ENCODE peak calls at places on chromosomes 2 and 18, in five cellular contexts. Z, W, E, N and D are unnamed samples.

GRCh38 chr2:179861027-179861776 is at the start of gene ZNF385B:
- DNase-seq in Z (peak), N (no peak), W (no peak), E (no peak), D (peak)

GRCh38 chr18:27313678-27314077 is 128.6 kb upstream of the CHST9 start:
- DNase-seq in Z (no peak), W (no peak), N (no peak), E (no peak), D (no peak)

GRCh38 chr2:202172439-202173191 is 65.8 kb downstream of the SUMO1 start:
- DNase-seq in W (no peak), Z (no peak), E (no peak), N (peak), D (no peak)

GRCh38 chr2:158337018-158337417 is 119.5 kb downstream of the CCDC148 start:
- DNase-seq in Z (no peak), E (no peak), W (no peak), N (no peak), D (no peak)

GRCh38 chr2:64606495-64607363 is 47.0 kb downstream of the SERTAD2 start:
- DNase-seq in Z (peak), E (peak), N (peak), W (peak), D (no peak)

GRCh38 chr2:64114063-64114911 is 29.9 kb downstream of the PELI1 start:
- DNase-seq in W (no peak), E (no peak), Z (peak), N (no peak), D (peak)

GRCh38 chr2:33597026-33597425 is 2.1 kb downstream of the FAM98A start:
- DNase-seq in Z (no peak), E (no peak), N (no peak), W (no peak), D (no peak)

GRCh38 chr2:221346411-221346810 is 225.7 kb downstream of the EPHA4 start:
- DNase-seq in N (no peak), E (no peak), Z (no peak), W (no peak), D (no peak)

GRCh38 chr18:58026395-58026794 is 17.6 kb upstream of the NEDD4L start:
- DNase-seq in W (no peak), E (no peak), Z (no peak), N (no peak), D (no peak)

GRCh38 chr2:234366891-234367290 is 130.0 kb downstream of the ARL4C start:
- DNase-seq in N (no peak), Z (peak), E (no peak), W (no peak), D (no peak)

GRCh38 chr18:6096747-6097146 is 201.4 kb upstream of the TMEM200C start:
- DNase-seq in Z (no peak), W (no peak), N (no peak), E (no peak), D (no peak)

GRCh38 chr2:239959059-239959971 is 65.8 kb downstream of the NDUFA10 start:
- DNase-seq in W (no peak), Z (peak), E (no peak), N (no peak), D (no peak)

GRCh38 chr2:18703555-18703954 is 114.2 kb upstream of the NT5C1B start:
- DNase-seq in E (no peak), Z (peak), N (no peak), W (no peak), D (no peak)

GRCh38 chr2:33223851-33224250 is 252.6 kb upstream of the RASGRP3 start:
- DNase-seq in N (no peak), W (no peak), E (no peak), Z (peak), D (no peak)

GRCh38 chr2:69628325-69629038 is 15.1 kb downstream of the AAK1 start:
- DNase-seq in W (no peak), Z (no peak), E (no peak), N (no peak), D (no peak)

GRCh38 chr18:2905802-2906521 is 59.2 kb downstream of the EMILIN2 start:
- DNase-seq in Z (peak), W (peak), N (peak), E (peak), D (peak)

GRCh38 chr2:208128136-208128535 is 1.5 kb downstream of the CRYGC start:
- DNase-seq in N (no peak), Z (no peak), W (no peak), E (no peak), D (no peak)

GRCh38 chr2:74696758-74697327 is 42.8 kb downstream of the SEMA4F start:
- DNase-seq in W (no peak), E (no peak), N (no peak), Z (peak), D (no peak)

GRCh38 chr18:43092539-43092938 is 22.9 kb downstream of the RIT2 start:
- DNase-seq in E (no peak), W (no peak), N (no peak), Z (no peak), D (no peak)

GRCh38 chr2:201273330-201273983 is 13.1 kb downstream of the CASP8 start:
- DNase-seq in N (no peak), Z (no peak), E (no peak), W (no peak), D (no peak)

GRCh38 chr2:47386551-47386950 is 16.4 kb upstream of the MSH2 start:
- DNase-seq in N (no peak), W (no peak), E (no peak), Z (no peak), D (no peak)

GRCh38 chr2:140808816-140809215 is 1322.0 kb downstream of the LRP1B start:
- DNase-seq in E (no peak), W (no peak), N (no peak), Z (peak), D (no peak)

GRCh38 chr2:19785867-19786266 is 115.9 kb downstream of the TTC32 start:
- DNase-seq in Z (no peak), W (no peak), N (no peak), E (no peak), D (no peak)

GRCh38 chr2:55581875-55582547 is 35.4 kb downstream of the PPP4R3B start:
- DNase-seq in W (no peak), E (no peak), N (no peak), Z (no peak), D (no peak)

GRCh38 chr2:177281400-177282021 is 17.0 kb upstream of the NFE2L2 start:
- DNase-seq in Z (no peak), W (peak), N (no peak), E (no peak), D (no peak)

GRCh38 chr18:58991127-58991798 is 126.6 kb downstream of the ZNF532 start:
- DNase-seq in N (no peak), W (no peak), Z (peak), E (no peak), D (peak)

GRCh38 chr2:54360055-54360792 is 95.9 kb upstream of the SPTBN1 start:
- DNase-seq in Z (peak), N (no peak), E (no peak), W (no peak), D (peak)